ENCODE peak calls at places on chromosomes 7 and 10, in seven cellular contexts. B is choroid plexus epithelial cell, Z is C1 segment of cervical spinal cord, T is neural progenitor cell, I is NCI-H2171, M is posterior vena cava, E is EL. L is an unnamed sample.

GRCh38 chr7:2146676-2147472 is 85.9 kb downstream of the MAD1L1 start:
- DNase-seq in T (no peak), Z (no peak), B (no peak), M (no peak), E (no peak), I (no peak), L (no peak)

GRCh38 chr7:134084488-134085144 is 42.5 kb upstream of the LRGUK start:
- DNase-seq in M (no peak), Z (no peak), B (no peak), E (no peak), T (no peak), I (no peak), L (no peak)

GRCh38 chr7:2638224-2638991 is 6.6 kb downstream of the TTYH3 start:
- DNase-seq in E (peak; percentile 82), T (no peak), Z (no peak), M (peak; percentile 85), I (no peak), B (peak; percentile 54), L (no peak)

GRCh38 chr7:47125529-47125928 is 456.4 kb downstream of the TNS3 start:
- DNase-seq in T (no peak), I (no peak), B (no peak), Z (no peak), E (no peak), M (no peak), L (no peak)

GRCh38 chr7:95558866-95559265 is 37.5 kb downstream of the PDK4 start:
- DNase-seq in Z (no peak), B (no peak), T (no peak), I (no peak), M (no peak), E (no peak), L (no peak)

GRCh38 chr10:132446661-132447445 is 49.9 kb downstream of the PWWP2B start:
- DNase-seq in Z (no peak), E (peak; percentile 58), T (no peak), M (no peak), I (no peak), B (peak; percentile 66), L (no peak)

GRCh38 chr10:124293641-124294449 is 124.9 kb downstream of the OAT start:
- DNase-seq in B (no peak), I (no peak), T (no peak), Z (no peak), E (no peak), M (peak; percentile 58), L (no peak)

GRCh38 chr10:47457826-47458225 is 26.1 kb downstream of the ANXA8 start:
- DNase-seq in I (no peak), M (no peak), E (no peak), T (no peak), Z (no peak), B (no peak), L (no peak)

GRCh38 chr7:128304212-128304611 is 39.5 kb downstream of the RBM28 start:
- DNase-seq in B (no peak), M (no peak), Z (no peak), E (no peak), I (peak; percentile 1), T (no peak), L (peak; percentile 76)

GRCh38 chr10:6912424-6912823 is 332.3 kb upstream of the PRKCQ start:
- DNase-seq in B (no peak), Z (no peak), E (peak; percentile 11), M (no peak), I (no peak), T (no peak), L (no peak)

GRCh38 chr10:5416981-5417380 is 4.6 kb downstream of the NET1 start:
- DNase-seq in B (no peak), M (no peak), E (no peak), T (peak; percentile 28), Z (no peak), I (peak; percentile 78), L (peak; percentile 86)

GRCh38 chr10:69375307-69376151 is 41.2 kb downstream of the TACR2 start:
- DNase-seq in I (peak; percentile 86), B (no peak), M (no peak), Z (no peak), T (peak; percentile 87), E (no peak), L (peak; percentile 97)

GRCh38 chr10:110422548-110422947 is 75.2 kb upstream of the DUSP5 start:
- DNase-seq in Z (no peak), T (no peak), I (no peak), E (no peak), B (no peak), M (no peak), L (no peak)

GRCh38 chr10:689433-690226 is at the start of gene DIP2C:
- DNase-seq in Z (no peak), T (peak; percentile 94), M (peak; percentile 91), B (peak; percentile 78), I (peak; percentile 45), E (peak; percentile 82), L (peak; percentile 19)

GRCh38 chr10:64648915-64649314 is 1127.7 kb downstream of the REEP3 start:
- DNase-seq in B (no peak), M (no peak), T (peak; percentile 41), E (no peak), I (no peak), Z (no peak), L (no peak)

GRCh38 chr7:100682228-100682741 is 8.7 kb downstream of the GNB2 start:
- DNase-seq in M (no peak), I (no peak), B (peak; percentile 33), E (peak; percentile 70), T (no peak), Z (no peak), L (no peak)

GRCh38 chr10:49365675-49366415 is 30.0 kb downstream of the DRGX start:
- DNase-seq in I (no peak), M (peak; percentile 61), B (no peak), Z (no peak), T (peak; percentile 32), E (no peak), L (no peak)

GRCh38 chr7:15972767-15973362 is 286.4 kb upstream of the MEOX2 start:
- DNase-seq in T (no peak), Z (no peak), B (peak; percentile 57), I (no peak), E (peak; percentile 51), M (no peak), L (no peak)

GRCh38 chr10:72053690-72054089 is 34.7 kb downstream of the SPOCK2 start:
- DNase-seq in E (no peak), Z (no peak), I (no peak), T (no peak), B (no peak), M (peak; percentile 73), L (no peak)

GRCh38 chr7:27873981-27874957 is 134.3 kb downstream of the TAX1BP1 start:
- DNase-seq in B (peak; percentile 56), Z (peak; percentile 7), T (no peak), I (no peak), M (no peak), E (peak; percentile 73), L (peak; percentile 14)

GRCh38 chr7:38673795-38674194 is 42.6 kb upstream of the AMPH start:
- DNase-seq in I (no peak), B (peak; percentile 95), T (no peak), M (no peak), Z (no peak), E (peak; percentile 83), L (no peak)

GRCh38 chr10:99660662-99661369 is 1.5 kb downstream of the ENTPD7 start:
- DNase-seq in T (no peak), M (no peak), B (peak; percentile 37), E (no peak), I (no peak), Z (no peak), L (no peak)

GRCh38 chr10:8273749-8274148 is 219.3 kb downstream of the GATA3 start:
- DNase-seq in B (no peak), Z (no peak), T (no peak), M (no peak), I (no peak), E (no peak), L (no peak)

GRCh38 chr10:113226404-113226803 is 276.4 kb downstream of the TCF7L2 start:
- DNase-seq in B (no peak), T (no peak), I (no peak), M (no peak), E (no peak), Z (no peak), L (no peak)

GRCh38 chr10:4101918-4102654 is 317.1 kb upstream of the KLF6 start:
- DNase-seq in B (no peak), E (no peak), Z (no peak), T (no peak), M (no peak), I (no peak), L (no peak)

L was measured in NCI-H446 treated with DMSO at 0.1 percent for 48 hours.